ENCODE peak calls at places on chromosomes 16 and 17, in seven cellular contexts. S, Z, P, V, A, Y and U are unnamed samples.

GRCh38 chr16:77885596-77886295 is 97.4 kb downstream of the VAT1L start:
- DNase-seq in S (no peak), V (no peak), Y (no peak), Z (no peak), A (no peak), P (no peak), U (no peak)

GRCh38 chr16:633336-634050 is 2.6 kb downstream of the METTL26 start:
- DNase-seq in S (no peak), P (no peak), V (no peak), Z (no peak), A (no peak), Y (no peak), U (no peak)

GRCh38 chr16:1163567-1164055 is 10.7 kb downstream of the CACNA1H start:
- DNase-seq in P (peak), S (no peak), Y (peak), A (peak), V (peak), Z (no peak), U (no peak)

GRCh38 chr16:287298-287811 is 4.4 kb downstream of the PDIA2 start:
- DNase-seq in Z (no peak), A (no peak), P (no peak), V (no peak), S (no peak), Y (no peak), U (no peak)

GRCh38 chr16:68257906-68258800 is 6.2 kb upstream of the SLC7A6 start:
- DNase-seq in A (no peak), V (peak), Y (peak), P (peak), S (no peak), Z (no peak), U (no peak)

GRCh38 chr17:81453712-81454111 is 58.5 kb downstream of the BAHCC1 start:
- DNase-seq in P (no peak), S (no peak), V (no peak), A (no peak), Z (no peak), Y (no peak), U (peak)

GRCh38 chr17:17685775-17686291 is 4.6 kb downstream of the RAI1 start:
- DNase-seq in A (no peak), S (no peak), P (peak), Y (peak), Z (no peak), V (peak), U (no peak)

GRCh38 chr17:50765454-50766221 is 1.7 kb downstream of the ANKRD40CL start:
- DNase-seq in Y (no peak), P (no peak), V (no peak), A (no peak), S (no peak), Z (no peak), U (no peak)

GRCh38 chr17:73474370-73474988 is 162.7 kb upstream of the CDC42EP4 start:
- DNase-seq in S (no peak), P (peak), V (peak), Y (peak), A (no peak), Z (no peak), U (no peak)

GRCh38 chr16:48123104-48123788 is 32.5 kb downstream of the ABCC12 start:
- DNase-seq in P (peak), Z (no peak), A (no peak), Y (peak), S (peak), V (peak), U (no peak)

GRCh38 chr17:62801553-62801952 is 6.6 kb downstream of the MARCHF10 start:
- DNase-seq in V (no peak), S (no peak), A (no peak), Z (no peak), P (no peak), Y (no peak), U (no peak)

GRCh38 chr17:65698381-65699061 is 137.1 kb upstream of the AXIN2 start:
- DNase-seq in V (no peak), A (no peak), Z (peak), S (no peak), Y (peak), P (no peak), U (no peak)

GRCh38 chr17:55320594-55321506 is 56.1 kb downstream of the HLF start:
- DNase-seq in S (no peak), Y (peak), P (no peak), Z (no peak), A (peak), V (no peak), U (no peak)

GRCh38 chr17:78959803-78960202 is 19.9 kb downstream of the LGALS3BP start:
- DNase-seq in A (no peak), V (no peak), Y (no peak), P (no peak), Z (no peak), S (no peak), U (no peak)

GRCh38 chr17:39740357-39741111 is 2.8 kb downstream of the GRB7 start:
- DNase-seq in P (peak), V (peak), S (no peak), Y (peak), Z (no peak), A (no peak), U (no peak)

GRCh38 chr17:75909812-75910274 is 5.2 kb upstream of the MRPL38 start:
- DNase-seq in S (no peak), Y (no peak), A (no peak), P (no peak), V (peak), Z (no peak), U (no peak)

GRCh38 chr16:87955302-87956168 is 4.3 kb downstream of the BANP start:
- DNase-seq in P (no peak), V (no peak), Z (no peak), Y (no peak), A (no peak), S (no peak), U (peak)

GRCh38 chr17:40069751-40070643 is 7.2 kb downstream of the THRA start:
- DNase-seq in P (no peak), Y (peak), A (no peak), Z (no peak), S (no peak), V (peak), U (peak)

GRCh38 chr17:29376667-29377268 is 13.4 kb upstream of the TAOK1 start:
- DNase-seq in P (peak), Z (peak), Y (peak), S (no peak), V (peak), A (peak), U (no peak)

GRCh38 chr16:86027366-86028126 is 128.6 kb downstream of the IRF8 start:
- DNase-seq in V (no peak), P (no peak), A (no peak), Z (no peak), Y (no peak), S (no peak), U (no peak)

GRCh38 chr17:59840329-59840907 is 52.3 kb downstream of the TUBD1 start:
- DNase-seq in P (no peak), Z (no peak), V (peak), S (no peak), A (no peak), Y (peak), U (no peak)

GRCh38 chr16:22293137-22294106 is 3.8 kb upstream of the POLR3E start:
- DNase-seq in P (no peak), Y (no peak), Z (no peak), S (no peak), V (no peak), A (no peak), U (no peak)

GRCh38 chr16:57167951-57168350 is 17.9 kb downstream of the PSME3IP1 start:
- DNase-seq in V (peak), Z (peak), Y (peak), A (no peak), P (peak), S (no peak), U (peak)

GRCh38 chr17:27489045-27489715 is 32.9 kb downstream of the KSR1 start:
- DNase-seq in S (no peak), P (peak), A (no peak), V (peak), Y (peak), Z (no peak), U (no peak)

GRCh38 chr17:66468241-66469087 is 166.1 kb downstream of the PRKCA start:
- DNase-seq in A (no peak), P (peak), Y (peak), Z (no peak), S (no peak), V (peak), U (no peak)

GRCh38 chr17:54085020-54085419 is 262.3 kb downstream of the KIF2B start:
- DNase-seq in A (no peak), S (no peak), P (no peak), Z (no peak), V (no peak), Y (no peak), U (no peak)

GRCh38 chr16:87602821-87603683 is 744 bp downstream of the JPH3 start:
- DNase-seq in S (no peak), P (peak), V (no peak), Z (peak), Y (no peak), A (no peak), U (no peak)

GRCh38 chr17:2259769-2260536 is 43.6 kb downstream of the SMG6 start:
- DNase-seq in P (no peak), S (peak), Y (no peak), A (no peak), V (no peak), Z (no peak), U (peak)

GRCh38 chr17:28725166-28725659 is 820 bp downstream of the TLCD1 start:
- DNase-seq in V (peak), A (no peak), Z (no peak), S (no peak), P (no peak), Y (peak), U (no peak)

GRCh38 chr17:59284317-59284716 is 47.1 kb upstream of the YPEL2 start:
- DNase-seq in S (no peak), Z (no peak), A (no peak), Y (no peak), P (no peak), V (no peak), U (no peak)

GRCh38 chr17:82647593-82648164 is 565 bp downstream of the WDR45B start:
- DNase-seq in P (peak), Z (peak), S (peak), A (no peak), Y (peak), V (peak), U (peak)

GRCh38 chr16:86884256-86884655 is 305.9 kb downstream of the FOXL1 start:
- DNase-seq in Z (no peak), P (no peak), V (no peak), S (no peak), A (no peak), Y (peak), U (no peak)

GRCh38 chr16:9055661-9056060 is 35.8 kb upstream of the HAPSTR1 start:
- DNase-seq in A (no peak), V (no peak), Y (no peak), P (no peak), S (no peak), Z (no peak), U (no peak)

GRCh38 chr17:33234930-33235685 is 58.0 kb downstream of the ASIC2 start:
- DNase-seq in A (peak), S (no peak), Y (peak), Z (no peak), P (peak), V (peak), U (no peak)